ENCODE peak calls at places on chromosomes 3 and 15, in four cellular contexts. One of them, this sample, is unnamed. For H3K4me1, the result is how much of the 10 kb centered on the place peaks cover.

GRCh38 chr3:15336057-15336456 is 3.7 kb upstream of the SH3BP5 start:
- DNase-seq in MM.1S: no peak
- DNase-seq in GM23248: no peak
- DNase-seq in lung: no peak
- DNase-seq in this sample: no peak

GRCh38 chr3:186888569-186888968 is 41.8 kb upstream of the ST6GAL1 start:
- DNase-seq in MM.1S: no peak
- DNase-seq in GM23248: no peak
- DNase-seq in lung: no peak
- DNase-seq in this sample: no peak

GRCh38 chr3:141388823-141389617 is 20.7 kb downstream of the ZBTB38 start:
- DNase-seq in MM.1S: peak
- DNase-seq in GM23248: peak
- DNase-seq in lung: no peak
- DNase-seq in this sample: peak

GRCh38 chr3:170815340-170815739 is 54.7 kb downstream of the RPL22L1 start:
- DNase-seq in MM.1S: no peak
- DNase-seq in GM23248: no peak
- DNase-seq in lung: peak
- DNase-seq in this sample: no peak

GRCh38 chr3:188197388-188197847 is 43.5 kb downstream of the LPP start:
- DNase-seq in MM.1S: no peak
- DNase-seq in GM23248: peak
- DNase-seq in lung: no peak
- DNase-seq in this sample: no peak

GRCh38 chr15:87599616-87600015 is 656.9 kb downstream of the NTRK3 start:
- DNase-seq in MM.1S: no peak
- DNase-seq in GM23248: peak
- DNase-seq in lung: no peak
- DNase-seq in this sample: no peak

GRCh38 chr15:75721923-75722870 is 9.5 kb upstream of the CSPG4 start:
- DNase-seq in MM.1S: no peak
- DNase-seq in GM23248: no peak
- DNase-seq in lung: no peak
- DNase-seq in this sample: no peak

GRCh38 chr15:40087095-40087805 is 21.4 kb downstream of the BMF start:
- DNase-seq in MM.1S: no peak
- DNase-seq in GM23248: no peak
- DNase-seq in lung: no peak
- DNase-seq in this sample: no peak

GRCh38 chr3:71497367-71497925 is 86.1 kb downstream of the FOXP1 start:
- DNase-seq in MM.1S: no peak
- DNase-seq in GM23248: no peak
- DNase-seq in lung: no peak
- DNase-seq in this sample: no peak

GRCh38 chr3:125055913-125056705 is at the start of gene HEG1:
- DNase-seq in MM.1S: peak
- DNase-seq in GM23248: peak
- DNase-seq in lung: peak
- DNase-seq in this sample: peak

GRCh38 chr3:193874997-193875593 is 260.9 kb upstream of the HES1 start:
- DNase-seq in MM.1S: no peak
- DNase-seq in GM23248: no peak
- DNase-seq in lung: no peak
- DNase-seq in this sample: no peak

GRCh38 chr3:134104031-134104430 is 74.3 kb upstream of the SLCO2A1 start:
- DNase-seq in MM.1S: no peak
- DNase-seq in GM23248: peak
- DNase-seq in lung: no peak
- DNase-seq in this sample: no peak

GRCh38 chr3:140186421-140186920 is 251.5 kb downstream of the CLSTN2 start:
- DNase-seq in MM.1S: no peak
- DNase-seq in GM23248: peak
- DNase-seq in lung: no peak
- DNase-seq in this sample: peak

GRCh38 chr3:115071611-115072010 is 75.5 kb downstream of the ZBTB20 start:
- DNase-seq in MM.1S: no peak
- DNase-seq in GM23248: peak
- DNase-seq in lung: no peak
- DNase-seq in this sample: peak

GRCh38 chr3:133840767-133841166 is 35.2 kb downstream of the SRPRB start:
- DNase-seq in MM.1S: no peak
- DNase-seq in GM23248: no peak
- DNase-seq in lung: no peak
- DNase-seq in this sample: no peak

GRCh38 chr3:190883973-190884832 is 21.7 kb upstream of the GMNC start:
- DNase-seq in MM.1S: peak
- DNase-seq in GM23248: peak
- DNase-seq in lung: peak
- DNase-seq in this sample: peak

GRCh38 chr3:183825380-183826161 is at the start of gene MAP6D1:
- DNase-seq in MM.1S: no peak
- DNase-seq in GM23248: peak
- DNase-seq in lung: no peak
- DNase-seq in this sample: peak

GRCh38 chr15:51672100-51672731 is 9.1 kb upstream of the SCG3 start:
- DNase-seq in MM.1S: no peak
- DNase-seq in GM23248: no peak
- DNase-seq in lung: no peak
- DNase-seq in this sample: no peak

GRCh38 chr3:69359339-69359893 is 26.5 kb downstream of the FRMD4B start:
- DNase-seq in MM.1S: no peak
- DNase-seq in GM23248: no peak
- DNase-seq in lung: no peak
- DNase-seq in this sample: no peak

GRCh38 chr3:1843111-1843510 is 255.6 kb upstream of the CNTN4 start:
- DNase-seq in MM.1S: no peak
- DNase-seq in GM23248: no peak
- DNase-seq in lung: no peak
- DNase-seq in this sample: no peak

GRCh38 chr15:100001405-100001804 is 268.2 kb upstream of the LYSMD4 start:
- DNase-seq in MM.1S: no peak
- DNase-seq in GM23248: no peak
- DNase-seq in lung: no peak
- DNase-seq in this sample: no peak

GRCh38 chr3:9778102-9778501 is 8.4 kb upstream of the CAMK1 start:
- DNase-seq in MM.1S: no peak
- DNase-seq in GM23248: peak
- DNase-seq in lung: no peak
- DNase-seq in this sample: peak

GRCh38 chr3:164199982-164200823 is 878.1 kb downstream of the SI start:
- DNase-seq in MM.1S: no peak
- DNase-seq in GM23248: no peak
- DNase-seq in lung: no peak
- DNase-seq in this sample: no peak

GRCh38 chr3:118817748-118818165 is 216.9 kb downstream of the IGSF11 start:
- DNase-seq in MM.1S: peak
- DNase-seq in GM23248: peak
- DNase-seq in lung: no peak
- DNase-seq in this sample: peak

GRCh38 chr15:29736745-29737023 is 85.6 kb downstream of the TJP1 start:
- DNase-seq in MM.1S: no peak
- DNase-seq in GM23248: peak
- DNase-seq in lung: no peak
- DNase-seq in this sample: no peak

GRCh38 chr3:127753338-127753737 is 69.0 kb downstream of the MGLL start:
- DNase-seq in MM.1S: no peak
- DNase-seq in GM23248: no peak
- DNase-seq in lung: no peak
- DNase-seq in this sample: no peak

GRCh38 chr3:127755305-127755681 is 67.0 kb downstream of the MGLL start:
- DNase-seq in MM.1S: no peak
- DNase-seq in GM23248: no peak
- DNase-seq in lung: no peak
- DNase-seq in this sample: no peak

GRCh38 chr3:127754411-127755304 is 67.7 kb downstream of the MGLL start:
- DNase-seq in MM.1S: no peak
- DNase-seq in GM23248: no peak
- DNase-seq in lung: no peak
- DNase-seq in this sample: no peak

GRCh38 chr3:127751782-127752181 is 70.5 kb downstream of the MGLL start:
- DNase-seq in MM.1S: no peak
- DNase-seq in GM23248: no peak
- DNase-seq in lung: no peak
- DNase-seq in this sample: no peak

GRCh38 chr3:127753898-127754410 is 68.4 kb downstream of the MGLL start:
- DNase-seq in MM.1S: no peak
- DNase-seq in GM23248: no peak
- DNase-seq in lung: no peak
- DNase-seq in this sample: no peak
- H3K4me1 ChIP-seq in MM.1S: under half
- H3K4me1 ChIP-seq in GM23248: under half
- H3K4me1 ChIP-seq in lung: under half
- H3K4me1 ChIP-seq in this sample: under half

GRCh38 chr3:64011685-64012084 is 11.6 kb downstream of the PSMD6 start:
- DNase-seq in MM.1S: no peak
- DNase-seq in GM23248: peak
- DNase-seq in lung: no peak
- DNase-seq in this sample: peak

GRCh38 chr3:64008952-64009351 is 14.3 kb downstream of the PSMD6 start:
- DNase-seq in MM.1S: no peak
- DNase-seq in GM23248: no peak
- DNase-seq in lung: no peak
- DNase-seq in this sample: no peak

GRCh38 chr3:64009528-64009927 is 13.8 kb downstream of the PSMD6 start:
- DNase-seq in MM.1S: no peak
- DNase-seq in GM23248: no peak
- DNase-seq in lung: no peak
- DNase-seq in this sample: no peak

GRCh38 chr3:64008487-64008886 is 14.8 kb downstream of the PSMD6 start:
- DNase-seq in MM.1S: no peak
- DNase-seq in GM23248: no peak
- DNase-seq in lung: no peak
- DNase-seq in this sample: no peak

GRCh38 chr3:64010199-64010598 is 13.1 kb downstream of the PSMD6 start:
- DNase-seq in MM.1S: no peak
- DNase-seq in GM23248: no peak
- DNase-seq in lung: no peak
- DNase-seq in this sample: no peak
- H3K4me1 ChIP-seq in MM.1S: under half
- H3K4me1 ChIP-seq in GM23248: under half
- H3K4me1 ChIP-seq in lung: under half
- H3K4me1 ChIP-seq in this sample: under half

GRCh38 chr15:37095993-37096877 is 4.1 kb downstream of the MEIS2 start:
- DNase-seq in MM.1S: no peak
- DNase-seq in GM23248: peak
- DNase-seq in lung: no peak
- DNase-seq in this sample: peak

GRCh38 chr15:37094542-37095196 is 5.7 kb downstream of the MEIS2 start:
- DNase-seq in MM.1S: no peak
- DNase-seq in GM23248: peak
- DNase-seq in lung: no peak
- DNase-seq in this sample: peak

GRCh38 chr15:37095197-37095992 is 5.0 kb downstream of the MEIS2 start:
- DNase-seq in MM.1S: no peak
- DNase-seq in GM23248: no peak
- DNase-seq in lung: no peak
- DNase-seq in this sample: no peak

GRCh38 chr15:37090543-37091175 is 9.7 kb downstream of the MEIS2 start:
- DNase-seq in MM.1S: no peak
- DNase-seq in GM23248: no peak
- DNase-seq in lung: no peak
- DNase-seq in this sample: no peak

GRCh38 chr15:37093480-37094410 is 6.6 kb downstream of the MEIS2 start:
- DNase-seq in MM.1S: no peak
- DNase-seq in GM23248: peak
- DNase-seq in lung: no peak
- DNase-seq in this sample: peak
- H3K4me1 ChIP-seq in MM.1S: under half
- H3K4me1 ChIP-seq in GM23248: half or more
- H3K4me1 ChIP-seq in lung: under half
- H3K4me1 ChIP-seq in this sample: under half

GRCh38 chr3:105800320-105800719 is 68.5 kb downstream of the CBLB start:
- DNase-seq in MM.1S: no peak
- DNase-seq in GM23248: peak
- DNase-seq in lung: no peak
- DNase-seq in this sample: no peak

GRCh38 chr3:105802073-105802706 is 66.6 kb downstream of the CBLB start:
- DNase-seq in MM.1S: no peak
- DNase-seq in GM23248: peak
- DNase-seq in lung: no peak
- DNase-seq in this sample: no peak

GRCh38 chr3:105798381-105798934 is 70.4 kb downstream of the CBLB start:
- DNase-seq in MM.1S: no peak
- DNase-seq in GM23248: peak
- DNase-seq in lung: no peak
- DNase-seq in this sample: no peak

GRCh38 chr3:105805402-105805801 is 63.4 kb downstream of the CBLB start:
- DNase-seq in MM.1S: no peak
- DNase-seq in GM23248: peak
- DNase-seq in lung: no peak
- DNase-seq in this sample: no peak

DNA sequence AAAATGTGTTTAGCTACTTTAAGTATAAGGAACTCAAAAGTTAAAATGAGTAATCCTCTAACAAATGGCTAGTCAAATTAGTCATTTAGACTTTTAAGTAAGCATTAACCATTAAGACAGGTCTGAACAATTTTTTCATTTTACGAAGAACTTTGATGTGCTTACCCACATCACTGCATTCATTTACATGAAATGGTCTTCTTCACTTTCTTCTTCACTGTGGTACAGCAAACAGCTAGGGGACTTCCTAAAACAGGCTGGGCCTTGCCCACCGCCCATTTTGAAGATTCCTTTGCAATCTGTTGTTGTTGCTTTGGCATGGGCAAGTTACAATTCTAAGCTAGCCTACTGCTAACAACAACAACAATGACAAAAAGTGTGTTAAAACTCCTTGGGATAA is 67.4 kb downstream of the CBLB start:
- DNase-seq in MM.1S: no peak
- DNase-seq in GM23248: peak
- DNase-seq in lung: no peak
- DNase-seq in this sample: no peak
- H3K4me1 ChIP-seq in MM.1S: under half
- H3K4me1 ChIP-seq in GM23248: half or more
- H3K4me1 ChIP-seq in lung: under half
- H3K4me1 ChIP-seq in this sample: under half

GRCh38 chr15:60392601-60392985 is 5.2 kb downstream of the ANXA2 start:
- DNase-seq in MM.1S: no peak
- DNase-seq in GM23248: peak
- DNase-seq in lung: no peak
- DNase-seq in this sample: peak

GRCh38 chr15:60395276-60396011 is 2.3 kb downstream of the ANXA2 start:
- DNase-seq in MM.1S: no peak
- DNase-seq in GM23248: peak
- DNase-seq in lung: no peak
- DNase-seq in this sample: peak

GRCh38 chr15:60391722-60392340 is 6.0 kb downstream of the ANXA2 start:
- DNase-seq in MM.1S: no peak
- DNase-seq in GM23248: peak
- DNase-seq in lung: no peak
- DNase-seq in this sample: peak

GRCh38 chr15:60390931-60391501 is 6.8 kb downstream of the ANXA2 start:
- DNase-seq in MM.1S: no peak
- DNase-seq in GM23248: peak
- DNase-seq in lung: peak
- DNase-seq in this sample: peak

GRCh38 chr15:60392986-60393811 is 4.6 kb downstream of the ANXA2 start:
- DNase-seq in MM.1S: no peak
- DNase-seq in GM23248: peak
- DNase-seq in lung: peak
- DNase-seq in this sample: peak
- H3K4me1 ChIP-seq in MM.1S: under half
- H3K4me1 ChIP-seq in GM23248: half or more
- H3K4me1 ChIP-seq in lung: under half
- H3K4me1 ChIP-seq in this sample: half or more